ENCODE peak calls at places on chromosomes 2 and 18, in five cellular contexts. V is breast epithelium, F is Caco-2, Q is AG09309, G is astrocyte of the spinal cord. U is an unnamed sample.

GRCh38 chr2:30847841-30848240 is 40.6 kb upstream of the CAPN13 start:
- DNase-seq in F (no peak), Q (no peak), V (no peak), G (no peak), U (no peak)

GRCh38 chr2:28753043-28753683 is 1.5 kb downstream of the PPP1CB start:
- DNase-seq in G (peak; percentile 90), V (peak; percentile 68), F (peak; percentile 81), Q (peak; percentile 34), U (peak; percentile 64)

GRCh38 chr2:71353247-71353646 is 21.7 kb downstream of the ZNF638 start:
- DNase-seq in Q (no peak), V (no peak), F (no peak), G (no peak), U (no peak)

GRCh38 chr2:74002515-74003391 is 18.0 kb downstream of the TET3 start:
- DNase-seq in V (peak; percentile 70), F (no peak), Q (no peak), G (peak; percentile 81), U (no peak)

GRCh38 chr2:148965596-148966431 is 72.7 kb upstream of the LYPD6B start:
- DNase-seq in F (no peak), Q (no peak), V (no peak), G (no peak), U (no peak)

GRCh38 chr2:949894-950626 is 589 bp upstream of the SNTG2 start:
- DNase-seq in Q (no peak), G (no peak), F (no peak), V (no peak), U (no peak)

GRCh38 chr2:58671675-58672074 is 430.6 kb upstream of the FANCL start:
- DNase-seq in F (no peak), V (no peak), Q (no peak), G (no peak), U (no peak)

GRCh38 chr18:64202229-64202835 is 53.4 kb upstream of the LINC00305 start:
- DNase-seq in Q (no peak), F (no peak), V (no peak), G (no peak), U (no peak)

GRCh38 chr2:240624950-240625621 is at the start of gene GPR35:
- DNase-seq in F (no peak), V (peak; percentile 49), Q (peak; percentile 34), G (peak; percentile 46), U (no peak)

GRCh38 chr2:20365249-20365817 is 14.7 kb upstream of the PUM2 start:
- DNase-seq in F (no peak), Q (no peak), G (peak; percentile 52), V (no peak), U (peak; percentile 80)

GRCh38 chr2:62577994-62578836 is 72.2 kb upstream of the TMEM17 start:
- DNase-seq in F (peak; percentile 50), Q (peak; percentile 61), G (peak; percentile 92), V (no peak), U (peak; percentile 98)

GRCh38 chr2:234425923-234426603 is 70.8 kb downstream of the ARL4C start:
- DNase-seq in V (no peak), G (no peak), F (no peak), Q (no peak), U (peak; percentile 85)

GRCh38 chr18:363327-364115 is 95.7 kb upstream of the THOC1 start:
- DNase-seq in Q (peak; percentile 91), F (no peak), V (no peak), G (peak; percentile 90), U (no peak)

GRCh38 chr2:195830968-195831810 is 174.2 kb downstream of the SLC39A10 start:
- DNase-seq in F (no peak), G (no peak), V (no peak), Q (no peak), U (no peak)

GRCh38 chr2:105690566-105690965 is 54.1 kb upstream of the NCK2 start:
- DNase-seq in V (no peak), F (no peak), G (no peak), Q (no peak), U (no peak)

GRCh38 chr2:174606336-174606735 is 8.7 kb upstream of the WIPF1 start:
- DNase-seq in Q (peak; percentile 80), F (no peak), V (no peak), G (peak; percentile 82), U (no peak)

GRCh38 chr2:178884440-178884839 is 77.2 kb upstream of the TTN start:
- DNase-seq in F (no peak), V (no peak), G (no peak), Q (no peak), U (no peak)

GRCh38 chr18:59885579-59886163 is 14.1 kb upstream of the PMAIP1 start:
- DNase-seq in V (no peak), G (peak; percentile 88), Q (no peak), F (no peak), U (no peak)

GRCh38 chr2:85978883-85979780 is 90.3 kb upstream of the ST3GAL5 start:
- DNase-seq in F (no peak), V (no peak), G (no peak), Q (no peak), U (no peak)

GRCh38 chr2:65980531-65980930 is 454.4 kb upstream of the MEIS1 start:
- DNase-seq in F (no peak), Q (no peak), V (no peak), G (no peak), U (no peak)

GRCh38 chr2:62354771-62355550 is 151.0 kb downstream of the TMEM17 start:
- DNase-seq in F (no peak), Q (no peak), G (no peak), V (no peak), U (peak; percentile 71)

GRCh38 chr18:54528942-54529376 is 62.1 kb upstream of the DYNAP start:
- DNase-seq in Q (no peak), V (no peak), F (no peak), G (no peak), U (no peak)

GRCh38 chr2:55901322-55901721 is 22.3 kb downstream of the EFEMP1 start:
- DNase-seq in Q (no peak), F (peak; percentile 16), G (peak; percentile 62), V (no peak), U (no peak)

GRCh38 chr2:63735263-63735662 is 106.4 kb upstream of the UGP2 start:
- DNase-seq in Q (no peak), V (no peak), G (peak; percentile 52), F (no peak), U (no peak)

GRCh38 chr2:55000335-55000734 is 49.9 kb downstream of the RTN4 start:
- DNase-seq in Q (no peak), G (no peak), V (no peak), F (no peak), U (no peak)

DNA sequence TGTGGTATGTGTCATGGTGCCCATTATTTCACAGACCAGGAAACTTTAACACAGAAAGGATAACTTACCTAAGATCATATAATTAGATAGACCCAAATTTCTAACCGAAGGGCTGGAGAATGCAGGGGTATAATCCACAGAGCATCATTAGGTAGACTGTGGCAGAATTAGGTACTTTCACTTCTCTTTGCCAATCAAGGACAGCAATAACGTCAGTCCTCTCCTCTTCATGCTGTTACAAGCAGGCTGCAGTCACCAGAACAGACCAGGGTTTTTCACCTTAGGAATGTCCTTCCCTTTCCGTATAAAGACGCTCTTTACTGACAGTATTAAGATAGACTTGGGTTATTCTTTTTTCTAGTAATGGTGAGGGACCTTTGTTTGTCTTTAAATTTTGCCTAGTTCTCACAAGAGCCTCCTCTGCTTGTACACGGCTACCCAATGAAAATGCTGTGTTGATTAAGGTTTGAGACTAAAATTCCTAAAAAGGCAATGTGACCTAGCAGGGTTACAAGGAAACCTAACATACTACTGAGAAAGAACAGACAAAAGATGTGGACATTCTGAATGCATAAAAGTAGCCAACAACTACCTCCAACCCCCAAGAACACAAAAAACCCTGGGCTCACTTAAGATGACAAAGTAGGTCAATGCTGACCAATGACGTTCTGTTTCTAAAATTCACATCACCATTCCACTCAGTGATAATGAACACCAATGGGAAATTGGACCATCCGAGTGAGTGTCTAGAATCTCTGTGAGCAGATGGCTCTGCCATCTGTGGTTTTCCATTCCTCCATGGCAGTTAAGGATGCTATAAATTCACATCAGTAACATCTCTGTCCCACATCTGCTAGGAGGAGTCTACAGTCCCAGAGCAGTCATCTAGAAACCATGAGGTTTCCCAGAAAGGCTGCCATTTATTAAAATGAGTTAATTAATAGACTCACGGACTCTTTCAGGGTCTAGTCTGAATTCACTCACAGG is 2.1 kb downstream of the PDIA6 start:
- DNase-seq in G (peak; percentile 32), Q (no peak), F (no peak), V (no peak), U (no peak)
- H3K4me3 ChIP-seq in G (peak overlapping the region; percentile 83), Q (no peak overlapping the region), F (no peak overlapping the region), V (no peak overlapping the region), U (peak overlapping the region; percentile 69)

GRCh38 chr2:144904612-144905011 is 384.7 kb upstream of the ZEB2 start:
- DNase-seq in G (no peak), V (no peak), Q (no peak), F (no peak), U (no peak)

GRCh38 chr2:144905956-144906355 is 386.0 kb upstream of the ZEB2 start:
- DNase-seq in V (no peak), Q (no peak), F (no peak), G (no peak), U (no peak)
- H3K4me3 ChIP-seq in V (no peak overlapping the region), Q (no peak overlapping the region), F (no peak overlapping the region), G (no peak overlapping the region), U (no peak overlapping the region)

DNA sequence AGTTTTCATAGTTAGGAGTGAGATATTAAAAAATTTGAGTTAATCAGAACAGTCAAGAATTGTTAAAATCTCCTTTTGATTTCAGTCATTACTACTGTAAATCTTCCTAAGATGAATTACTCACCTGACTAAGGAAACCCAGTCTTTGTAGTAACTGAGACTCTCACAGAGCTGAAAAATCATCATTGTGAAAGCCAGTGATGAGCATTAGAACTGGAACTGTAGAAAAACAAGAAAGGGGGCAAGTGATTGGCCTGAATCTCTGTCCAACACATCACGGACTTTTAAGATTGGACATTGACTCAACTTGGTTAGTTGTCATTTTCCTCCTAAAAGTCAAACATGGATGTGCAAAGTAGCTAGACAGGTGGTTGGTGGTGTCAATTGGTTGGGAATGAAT is 21.9 kb downstream of the SETBP1 start:
- DNase-seq in Q (no peak), G (no peak), V (no peak), F (no peak), U (no peak)
- H3K4me3 ChIP-seq in Q (no peak overlapping the region), G (no peak overlapping the region), V (no peak overlapping the region), F (no peak overlapping the region), U (no peak overlapping the region)

DNA sequence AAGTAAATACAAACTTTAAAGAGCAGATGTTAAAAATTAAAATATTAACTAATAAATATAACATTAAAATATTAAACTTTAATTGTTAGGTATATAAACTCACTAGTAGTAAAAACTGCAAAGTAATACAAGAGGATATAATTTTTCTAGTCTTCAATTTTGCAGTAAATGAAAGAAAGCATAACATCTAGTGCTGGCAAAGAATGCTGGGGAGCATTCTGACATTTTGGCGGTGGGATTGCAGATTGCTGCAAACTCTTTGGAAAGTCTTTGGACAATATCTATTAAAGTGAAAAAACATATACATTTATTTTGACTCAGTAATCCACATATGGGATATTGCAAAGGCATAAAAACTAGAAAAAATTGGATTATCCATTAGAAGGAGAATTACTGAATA is 175.0 kb downstream of the GCA start:
- DNase-seq in Q (no peak), F (no peak), G (no peak), V (no peak), U (no peak)
- H3K4me3 ChIP-seq in Q (no peak overlapping the region), F (no peak overlapping the region), G (no peak overlapping the region), V (no peak overlapping the region), U (no peak overlapping the region)

DNA sequence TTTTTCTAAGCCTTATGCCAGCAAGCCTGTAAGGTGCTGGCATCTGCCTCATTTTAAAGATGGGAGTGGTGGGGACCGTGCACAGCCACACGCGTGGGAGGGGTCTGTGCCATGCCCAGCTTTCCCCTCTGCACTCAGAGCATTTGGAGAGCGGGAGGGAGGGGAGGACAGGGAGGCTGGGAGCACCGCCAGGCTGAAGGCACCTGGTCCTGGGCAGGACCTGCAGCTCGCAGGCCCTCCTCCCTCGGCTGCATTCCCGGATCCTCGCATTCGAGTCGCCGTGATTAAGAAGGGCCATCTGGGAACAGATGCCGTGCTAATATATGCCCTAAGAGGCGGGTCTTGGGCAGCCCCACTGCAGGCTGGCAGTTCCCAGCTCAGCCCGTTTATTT is 84.0 kb downstream of the PTGR3 start:
- DNase-seq in F (no peak), V (no peak), G (no peak), Q (no peak), U (no peak)
- H3K4me3 ChIP-seq in F (no peak overlapping the region), V (no peak overlapping the region), G (no peak overlapping the region), Q (no peak overlapping the region), U (no peak overlapping the region)

U was measured in PC-9.